ENCODE peak calls at places on chromosomes 12 and 14, in four cellular contexts. V is AG08395, I is HEK293T, B is IMR-90. T is an unnamed sample.
A peak's percentile ranks its signal among the peaks of the same experiment; 100 is the strongest.

GRCh38 chr12:116863275-116863767 is 17.9 kb downstream of the HRK start:
- DNase-seq in B (peak; percentile 75), I (peak; percentile 69), V (no peak), T (no peak)

GRCh38 chr14:76968621-76969063 is 59.9 kb downstream of the IRF2BPL start:
- DNase-seq in V (no peak), I (no peak), B (no peak), T (no peak)

GRCh38 chr14:101112351-101113107 is 209.0 kb upstream of the RTL1 start:
- DNase-seq in V (no peak), I (no peak), B (no peak), T (peak; percentile 25)

GRCh38 chr12:123494124-123494843 is 36.3 kb downstream of the SNRNP35 start:
- DNase-seq in V (no peak), B (no peak), I (no peak), T (no peak)

GRCh38 chr14:93894992-93895391 is 32.2 kb upstream of the FAM181A start:
- DNase-seq in B (no peak), I (no peak), V (no peak), T (no peak)

GRCh38 chr14:92990456-92991430 is 67.8 kb downstream of the CHGA start:
- DNase-seq in V (no peak), B (no peak), I (no peak), T (no peak)

GRCh38 chr12:48969847-48970701 is 1.5 kb downstream of the WNT10B start:
- DNase-seq in B (no peak), I (no peak), V (no peak), T (no peak)

GRCh38 chr12:51323317-51323960 is 535 bp downstream of the BIN2 start:
- DNase-seq in B (no peak), V (no peak), I (no peak), T (no peak)

GRCh38 chr12:131042848-131043245 is 89.1 kb downstream of the ADGRD1 start:
- DNase-seq in B (no peak), I (no peak), V (no peak), T (no peak)

GRCh38 chr14:52835122-52835903 is 43.9 kb upstream of the GNPNAT1 start:
- DNase-seq in V (peak; percentile 36), B (peak; percentile 43), I (peak; percentile 50), T (no peak)